ENCODE peak calls at places on chromosomes 12 and 14, in five cellular contexts. M is endothelial cell of umbilical vein, E is right lobe of liver, Z is K562, Y is ovary. F is an unnamed sample.
A peak's percentile ranks its signal among the peaks of the same experiment; 100 is the strongest.

GRCh38 chr14:77376380-77376770 is 519 bp downstream of the TMED8 start:
- DNase-seq in M (peak; percentile 17), E (peak; percentile 36), Z (peak; percentile 38), Y (no peak), F (peak; percentile 56)

GRCh38 chr12:54418441-54419087 is 502 bp downstream of the ITGA5 start:
- DNase-seq in M (no peak), E (no peak), Z (peak; percentile 75), Y (no peak), F (peak; percentile 63)

GRCh38 chr14:59254146-59254910 is 65.9 kb downstream of the DAAM1 start:
- DNase-seq in M (peak; percentile 54), E (no peak), Z (no peak), Y (peak; percentile 70), F (no peak)

GRCh38 chr12:113846883-113847282 is 119.2 kb downstream of the RBM19 start:
- DNase-seq in M (no peak), E (no peak), Z (no peak), Y (no peak), F (no peak)

GRCh38 chr12:14239350-14239934 is 126.0 kb upstream of the ATF7IP start:
- DNase-seq in M (no peak), E (peak; percentile 47), Z (no peak), Y (no peak), F (no peak)

GRCh38 chr14:104882325-104882973 is 17.4 kb downstream of the CEP170B start:
- DNase-seq in M (no peak), E (peak; percentile 28), Z (peak; percentile 76), Y (peak; percentile 32), F (no peak)

GRCh38 chr14:51846631-51847488 is 13.6 kb upstream of the GNG2 start:
- DNase-seq in M (peak; percentile 72), E (peak; percentile 38), Z (no peak), Y (no peak), F (no peak)

GRCh38 chr12:3556716-3557115 is 65.7 kb downstream of the PRMT8 start:
- DNase-seq in M (no peak), E (no peak), Z (no peak), Y (no peak), F (no peak)

GRCh38 chr14:104149278-104149595 is 10.8 kb downstream of the KIF26A start:
- DNase-seq in M (no peak), E (no peak), Z (no peak), Y (no peak), F (no peak)

DNA sequence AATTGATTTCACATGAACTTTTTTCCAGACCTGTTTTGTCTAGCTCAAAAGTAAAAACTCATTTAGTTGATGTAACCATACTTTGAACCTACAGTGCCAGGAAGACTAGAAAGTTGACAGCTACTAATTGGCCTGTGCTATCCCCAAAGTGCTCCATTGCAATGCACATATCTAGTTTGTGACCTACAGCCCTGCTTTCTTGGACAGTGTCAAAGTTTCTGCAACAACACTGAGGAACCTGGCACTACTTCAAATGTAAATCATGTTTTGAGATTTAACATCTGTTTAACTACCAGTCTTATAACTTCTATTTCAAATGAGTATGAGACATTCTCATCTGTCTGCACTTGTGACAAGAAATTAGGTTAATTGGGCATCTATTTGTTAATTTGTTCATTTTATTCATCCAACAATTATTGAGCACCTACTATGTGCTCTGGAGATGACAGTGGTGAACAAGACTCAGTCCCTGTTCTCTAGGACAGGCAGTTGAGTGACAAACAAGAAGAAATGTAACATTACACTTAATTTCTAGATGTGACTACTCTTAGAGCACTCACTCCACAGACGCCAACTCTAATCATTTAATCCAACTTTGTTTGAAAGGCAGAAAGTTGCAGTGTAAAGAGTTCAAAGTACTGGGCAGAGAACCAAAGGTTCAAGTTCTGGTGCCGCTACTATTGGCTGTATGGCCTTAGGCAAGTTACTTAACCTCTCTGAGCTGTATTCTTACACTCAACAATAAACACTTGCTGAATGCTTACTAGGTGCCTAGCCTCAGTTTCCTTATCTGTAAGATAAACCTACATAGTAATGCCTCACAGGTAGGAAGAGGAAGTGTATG is 74.8 kb downstream of the HECTD4 start:
- DNase-seq in M (no peak), E (no peak), Z (no peak), Y (no peak), F (no peak)
- TF ChIP-seq POLR2A in M (no peak), E (no peak), Z (no peak), Y (no peak), F (no peak)

DNA sequence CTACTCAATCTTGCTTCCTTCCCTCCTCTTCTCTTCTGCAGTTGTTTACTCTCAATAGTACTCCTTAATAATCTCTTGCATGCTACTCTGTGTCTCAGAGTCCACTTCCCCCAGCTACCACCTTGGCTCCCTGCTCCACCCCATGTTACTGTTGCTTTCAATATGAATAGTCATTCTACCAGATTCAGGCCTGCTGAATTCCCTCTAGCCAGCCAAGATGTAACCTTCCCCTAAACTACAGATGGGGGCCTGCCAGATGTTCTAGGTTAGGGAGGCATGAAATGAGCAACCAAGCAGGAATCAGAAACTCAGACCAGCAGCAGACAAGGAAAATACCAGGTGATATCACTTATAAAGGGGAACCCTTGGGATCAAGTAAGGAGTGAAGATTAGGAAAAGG is 392.1 kb upstream of the DDHD1 start:
- DNase-seq in M (no peak), E (no peak), Z (no peak), Y (no peak), F (no peak)
- TF ChIP-seq POLR2A in M (no peak), E (no peak), Z (no peak), Y (no peak), F (no peak)

DNA sequence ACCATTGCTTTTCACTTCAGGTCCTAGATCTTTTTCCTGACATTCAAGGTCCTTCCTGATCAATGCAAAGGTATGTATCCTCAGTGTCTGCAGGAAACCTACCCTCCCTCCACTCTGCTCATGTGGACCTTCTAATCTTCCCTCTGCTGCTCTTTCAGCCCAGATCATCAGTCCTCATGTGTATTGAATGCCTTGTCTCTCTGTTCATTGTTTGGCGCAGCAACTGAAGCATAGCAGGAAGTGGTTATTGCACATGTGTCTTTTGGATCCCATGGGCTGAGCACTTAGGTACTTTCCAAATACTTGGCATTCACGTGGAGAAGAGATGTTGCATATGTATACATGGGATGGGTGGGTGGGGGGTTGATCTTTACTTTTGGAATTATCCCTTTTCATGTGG is 4.3 kb upstream of the NIN start:
- DNase-seq in M (no peak), E (no peak), Z (no peak), Y (no peak), F (no peak)
- TF ChIP-seq POLR2A in M (no peak), E (no peak), Z (no peak), Y (no peak), F (no peak)

GRCh38 chr12:57939291-57939690 is 2.1 kb upstream of the ATP23 start:
- DNase-seq in M (no peak), E (no peak), Z (no peak), Y (no peak), F (no peak)

GRCh38 chr12:57934804-57935203 is 6.6 kb upstream of the ATP23 start:
- DNase-seq in M (no peak), E (no peak), Z (no peak), Y (no peak), F (no peak)

GRCh38 chr12:57936513-57936883 is 4.9 kb upstream of the ATP23 start:
- DNase-seq in M (no peak), E (no peak), Z (no peak), Y (no peak), F (no peak)

GRCh38 chr12:57940052-57940914 is 1.1 kb upstream of the ATP23 start:
- DNase-seq in M (no peak), E (no peak), Z (peak; percentile 18), Y (no peak), F (no peak)

DNA sequence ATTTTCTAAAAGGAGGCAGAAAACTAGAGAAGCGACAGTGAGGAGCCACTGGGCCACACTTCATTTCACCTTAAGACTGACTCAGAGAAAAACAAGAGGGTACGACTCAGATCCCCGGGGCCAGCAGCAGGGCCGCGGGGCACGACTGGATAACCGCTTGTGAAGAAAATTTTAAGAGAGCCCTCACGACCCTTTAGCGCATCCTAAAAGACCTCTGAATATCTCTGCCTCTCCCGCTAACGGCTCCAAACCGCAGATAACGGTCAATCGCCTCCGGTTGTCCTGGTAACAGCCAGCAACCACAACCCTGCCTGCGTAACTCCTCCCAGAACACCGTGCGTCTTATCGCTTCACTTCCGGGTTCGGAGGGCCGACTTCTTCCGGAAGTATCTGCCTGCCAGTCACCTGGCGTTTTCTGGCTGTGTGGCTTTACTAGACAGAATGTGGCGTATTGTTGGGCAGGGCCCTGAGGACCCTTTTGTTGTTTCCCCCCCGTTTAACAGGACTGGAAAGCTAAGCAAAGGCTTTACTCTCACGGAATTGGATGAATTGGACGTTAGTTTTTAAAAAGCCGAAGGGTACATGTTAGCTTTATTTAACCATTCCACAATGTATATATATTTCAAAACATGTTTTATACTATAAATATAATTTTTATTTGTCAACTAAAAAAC is 5.4 kb upstream of the ATP23 start:
- DNase-seq in M (peak; percentile 89), E (peak; percentile 91), Z (peak; percentile 88), Y (peak; percentile 89), F (peak; percentile 94)
- TF ChIP-seq POLR2A in M (peak; percentile 71), E (peak; percentile 33), Z (peak; percentile 94), Y (peak; percentile 73), F (peak; percentile 39)

GRCh38 chr12:45670339-45671065 is 59.0 kb upstream of the ARID2 start:
- DNase-seq in M (no peak), E (no peak), Z (no peak), Y (no peak), F (no peak)

GRCh38 chr12:45675534-45675933 is 54.0 kb upstream of the ARID2 start:
- DNase-seq in M (no peak), E (no peak), Z (no peak), Y (no peak), F (no peak)

GRCh38 chr12:45674181-45674580 is 55.3 kb upstream of the ARID2 start:
- DNase-seq in M (no peak), E (no peak), Z (no peak), Y (no peak), F (no peak)

GRCh38 chr12:45671254-45671653 is 58.3 kb upstream of the ARID2 start:
- DNase-seq in M (no peak), E (no peak), Z (no peak), Y (no peak), F (no peak)

DNA sequence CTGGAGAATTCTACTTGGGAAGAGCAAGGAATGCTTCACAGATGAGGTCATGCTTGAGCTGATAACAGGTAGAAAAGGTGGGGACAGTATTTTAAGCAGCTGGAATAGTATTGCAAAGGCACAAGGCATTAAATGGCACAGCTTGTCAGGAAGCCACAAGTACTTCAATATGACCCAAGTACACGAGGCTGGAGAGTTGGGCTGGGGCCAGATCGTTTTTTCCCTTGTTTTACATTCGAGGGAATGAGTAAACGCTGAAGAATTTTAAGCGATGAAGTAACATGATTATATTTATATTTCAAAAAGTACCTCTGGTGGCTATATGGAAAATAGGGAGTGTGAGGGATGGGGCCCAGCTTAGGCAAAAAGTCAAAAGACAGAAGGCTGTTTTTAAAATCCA is 54.9 kb upstream of the ARID2 start:
- DNase-seq in M (peak; percentile 74), E (no peak), Z (no peak), Y (peak; percentile 48), F (no peak)
- TF ChIP-seq POLR2A in M (no peak), E (no peak), Z (no peak), Y (no peak), F (no peak)

F was measured in suprapubic skin.